ENCODE peak calls at places on chromosomes 16 and 17, in four cellular contexts. Y is GM12878, N is HepG2, Z is K562. H is an unnamed sample.

GRCh38 chr16:60041671-60042070 is 1307.6 kb upstream of the GOT2 start:
- DNase-seq in Y (no peak), N (no peak), Z (no peak), H (no peak)

GRCh38 chr16:25713785-25714570 is 22.2 kb downstream of the HS3ST4 start:
- DNase-seq in Y (no peak), N (no peak), Z (no peak), H (no peak)

GRCh38 chr16:56191807-56192643 is 736 bp downstream of the GNAO1 start:
- DNase-seq in Y (no peak), N (no peak), Z (no peak), H (no peak)

GRCh38 chr17:21072623-21073278 is 29.9 kb upstream of the USP22 start:
- DNase-seq in Y (no peak), N (no peak), Z (no peak), H (no peak)

GRCh38 chr16:17166095-17166494 is 304.7 kb downstream of the XYLT1 start:
- DNase-seq in Y (no peak), N (no peak), Z (no peak), H (no peak)

GRCh38 chr17:78137392-78138203 is 7.0 kb downstream of the TMC8 start:
- DNase-seq in Y (no peak), N (no peak), Z (peak), H (no peak)

GRCh38 chr16:71540-72341 is 690 bp downstream of the RHBDF1 start:
- DNase-seq in Y (no peak), N (peak), Z (peak), H (no peak)

GRCh38 chr17:60386475-60387058 is 5.4 kb downstream of the USP32 start:
- DNase-seq in Y (no peak), N (no peak), Z (no peak), H (no peak)

GRCh38 chr16:65333298-65333697 is 211.4 kb upstream of the CDH11 start:
- DNase-seq in Y (no peak), N (no peak), Z (no peak), H (no peak)

DNA sequence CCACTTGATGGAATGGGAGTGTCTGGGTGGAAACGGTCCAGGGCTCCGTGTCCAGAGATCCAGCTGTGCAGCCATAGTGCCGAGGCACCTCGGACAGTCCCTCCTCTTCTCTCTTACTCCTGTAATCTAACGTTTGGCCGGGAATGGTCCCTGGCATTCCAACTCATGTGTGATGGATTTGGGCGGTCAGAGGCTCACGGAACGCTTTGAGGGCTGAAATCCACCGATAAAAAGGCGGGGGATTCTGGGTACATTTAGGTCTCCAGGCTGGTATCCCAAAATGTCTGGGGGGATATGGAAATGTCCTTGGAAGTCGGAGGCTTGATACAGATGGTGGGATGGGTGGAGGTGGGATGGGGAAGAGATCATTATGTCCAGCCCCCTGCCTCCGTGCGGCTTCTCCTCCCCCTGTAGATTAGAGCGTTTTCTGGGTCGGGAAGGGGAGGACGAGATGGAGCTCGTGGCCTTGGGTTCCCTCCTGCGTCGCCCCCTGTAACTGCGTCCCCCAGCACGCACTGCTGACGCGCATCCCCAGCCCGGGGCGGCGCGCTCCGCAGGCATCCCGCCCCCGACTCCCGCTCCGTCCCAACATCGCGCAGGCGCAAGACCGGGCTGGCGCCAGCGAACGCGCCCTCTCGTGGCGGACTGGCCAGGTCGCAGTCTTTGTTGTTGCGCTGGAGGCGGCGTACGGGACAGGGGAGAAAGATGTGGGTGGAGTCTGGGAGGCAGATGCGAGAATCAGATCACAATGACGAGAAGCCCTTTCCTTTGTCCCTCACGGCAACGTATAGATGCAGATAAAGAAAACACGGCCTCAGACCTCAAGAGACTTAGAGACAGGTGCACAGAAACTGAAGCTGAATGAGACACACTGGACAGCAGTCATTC is 4.5 kb upstream of the SGCA start:
- DNase-seq in Y (peak), N (peak), Z (peak), H (no peak)
- H3K4me3 ChIP-seq in Y (peak), N (peak), Z (peak), H (peak)

GRCh38 chr16:85327731-85328664 is 215.7 kb upstream of the CIBAR2 start:
- DNase-seq in Y (no peak), N (no peak), Z (peak), H (peak)
- TF ChIP-seq ATF2 in Y (no peak), N (no peak), Z (no peak), H (no peak)

GRCh38 chr17:1713878-1714487 is 3.8 kb upstream of the TLCD2 start:
- DNase-seq in Y (no peak), N (peak), Z (no peak), H (no peak)
- H3K9ac ChIP-seq in Y (no peak), N (peak), Z (peak), H (peak)

DNA sequence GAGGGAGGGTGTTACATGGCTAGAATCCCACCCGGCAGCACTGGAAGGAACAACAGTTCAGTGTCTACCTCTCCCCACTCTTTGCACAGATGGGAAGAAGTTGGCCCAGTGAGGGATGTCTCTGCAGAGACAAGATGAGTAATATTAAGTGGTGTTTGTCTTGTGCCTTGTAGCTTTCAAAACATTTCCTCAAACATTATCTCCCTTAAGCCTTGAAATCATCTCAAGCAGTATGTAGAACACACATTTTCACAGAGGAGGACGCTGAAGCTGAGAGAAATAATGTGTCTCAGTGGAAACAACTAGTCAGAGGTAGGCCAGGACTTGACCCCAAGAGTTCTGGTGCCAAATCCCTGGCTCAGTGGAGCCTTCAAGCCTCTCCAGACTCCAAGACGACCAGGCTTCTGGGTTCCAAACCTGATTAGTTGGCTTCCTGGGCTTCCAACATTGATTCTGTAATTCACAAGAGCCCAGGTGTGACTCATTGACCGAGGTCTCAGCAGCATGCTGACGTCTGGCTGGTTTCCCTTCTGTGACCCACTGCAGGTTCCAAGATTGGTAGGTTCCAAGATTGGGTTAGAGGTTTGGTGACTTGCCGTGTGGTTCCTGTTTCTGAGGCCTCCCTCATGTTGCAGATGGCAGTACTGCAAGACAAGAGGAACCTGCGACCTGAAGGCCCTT is 7.4 kb downstream of the RNF112 start:
- DNase-seq in Y (no peak), N (no peak), Z (no peak), H (no peak)
- H3K4me3 ChIP-seq in Y (no peak), N (no peak), Z (no peak), H (no peak)

DNA sequence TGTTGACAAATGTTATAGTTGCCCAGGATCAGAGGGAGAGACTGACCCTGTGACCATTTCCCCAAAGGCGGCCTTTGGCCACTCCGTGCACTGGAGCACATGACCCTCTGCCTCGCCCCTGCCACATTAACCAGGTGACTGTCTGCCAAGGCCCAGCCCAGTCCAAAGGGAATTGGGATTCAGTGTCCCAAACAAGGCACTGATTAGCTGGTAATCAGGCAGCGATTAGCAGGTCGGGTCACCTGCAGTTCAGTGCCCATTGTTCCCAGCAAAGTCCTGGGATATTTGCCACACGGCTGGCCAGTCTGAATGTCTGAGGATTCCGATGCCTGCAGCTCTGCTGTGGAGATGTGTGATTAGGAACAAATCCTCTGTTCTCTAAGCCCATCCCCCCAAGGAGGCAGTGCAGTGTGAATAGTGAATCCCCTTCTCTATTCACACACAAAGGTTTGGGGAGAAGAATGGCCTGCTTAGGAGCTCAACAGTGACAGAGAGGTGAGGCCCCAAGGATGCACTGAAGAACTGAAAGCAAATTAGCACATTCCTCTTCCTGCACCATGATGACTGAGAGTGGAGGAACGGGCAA is 123.1 kb upstream of the MAF start:
- DNase-seq in Y (no peak), N (no peak), Z (no peak), H (no peak)
- TF ChIP-seq ATF2 in Y (no peak), N (no peak), Z (no peak), H (no peak)

DNA sequence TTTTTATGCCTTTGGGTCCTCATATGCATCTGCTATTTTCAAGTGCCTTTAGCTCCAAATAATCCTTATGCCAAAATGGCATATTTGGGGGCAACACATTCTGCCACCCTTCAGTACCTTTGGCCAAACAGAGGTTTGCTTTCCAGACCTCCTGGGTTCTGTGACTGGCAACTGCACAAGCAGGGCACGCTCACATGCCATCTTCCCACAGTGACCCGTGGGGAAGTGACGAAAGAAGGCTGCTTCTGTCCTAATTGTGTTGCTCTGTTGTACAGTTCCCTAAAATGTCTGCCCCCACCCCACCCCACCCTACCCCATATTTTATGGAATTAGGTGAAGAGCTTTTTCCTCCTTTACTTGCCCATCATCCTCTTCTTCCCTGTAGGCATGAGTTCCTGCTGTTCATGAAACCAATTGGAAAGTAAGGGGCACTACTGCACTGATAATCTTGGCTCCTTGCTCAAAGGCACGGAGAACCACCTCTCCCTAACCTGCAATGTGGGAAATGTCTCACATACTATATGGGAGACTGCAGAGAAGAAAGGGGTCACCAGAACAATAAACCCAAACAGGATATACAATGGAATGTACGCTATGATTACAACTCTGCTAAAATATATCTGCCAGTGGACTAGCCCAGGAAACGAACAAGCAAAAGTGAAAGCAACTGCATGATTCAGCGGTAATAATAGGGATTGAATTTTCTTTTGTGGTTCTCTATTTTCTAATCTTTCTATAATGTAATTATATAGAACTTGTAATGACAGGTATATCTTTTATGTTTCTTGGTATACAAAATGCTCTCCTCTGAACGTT is 3.3 kb upstream of the SLFN12L start:
- DNase-seq in Y (no peak), N (no peak), Z (no peak), H (no peak)
- H3K9ac ChIP-seq in Y (peak), N (no peak), Z (peak), H (no peak)

DNA sequence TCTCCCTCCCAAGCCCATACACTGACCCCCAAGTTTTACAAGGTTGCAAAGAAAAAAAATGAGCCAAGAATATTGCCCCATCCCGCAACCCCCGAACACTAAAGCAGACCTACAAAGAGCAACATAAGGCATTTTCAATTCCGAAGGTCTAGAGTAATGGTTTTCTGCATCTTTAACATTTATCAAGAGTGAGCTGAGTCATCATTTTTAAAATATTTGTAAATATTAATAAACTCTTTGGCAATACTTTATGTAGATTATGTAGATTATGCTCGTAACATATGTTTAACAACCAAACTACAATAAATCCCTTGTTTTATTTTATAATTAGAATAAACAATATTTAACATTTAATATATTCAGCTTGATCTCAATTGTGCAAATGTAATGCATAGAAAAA is 1.4 kb downstream of the ZNF624 start:
- DNase-seq in Y (no peak), N (no peak), Z (no peak), H (no peak)
- H3K4me3 ChIP-seq in Y (no peak), N (peak), Z (no peak), H (no peak)

H was measured in H1.